ENCODE peak calls at places on chromosomes 7 and 10, in four cellular contexts. One of them, this sample, is unnamed.

GRCh38 chr10:105963450-105963849 is 1201.1 kb downstream of the SORCS1 start:
- DNase-seq in heart left ventricle: no peak
- DNase-seq in brain microvascular endothelial cell: no peak
- DNase-seq in CD4-positive, alpha-beta T cell: no peak
- DNase-seq in this sample: no peak

GRCh38 chr10:57962839-57963238 is 304.9 kb downstream of the IPMK start:
- DNase-seq in heart left ventricle: no peak
- DNase-seq in brain microvascular endothelial cell: no peak
- DNase-seq in CD4-positive, alpha-beta T cell: no peak
- DNase-seq in this sample: no peak

GRCh38 chr10:128116851-128117615 is 9.2 kb downstream of the MKI67 start:
- DNase-seq in heart left ventricle: no peak
- DNase-seq in brain microvascular endothelial cell: no peak
- DNase-seq in CD4-positive, alpha-beta T cell: no peak
- DNase-seq in this sample: no peak

GRCh38 chr10:77555591-77556212 is 81.9 kb downstream of the KCNMA1 start:
- DNase-seq in heart left ventricle: no peak
- DNase-seq in brain microvascular endothelial cell: no peak
- DNase-seq in CD4-positive, alpha-beta T cell: no peak
- DNase-seq in this sample: no peak

GRCh38 chr10:89981891-89982290 is 280.5 kb downstream of the KIF20B start:
- DNase-seq in heart left ventricle: no peak
- DNase-seq in brain microvascular endothelial cell: no peak
- DNase-seq in CD4-positive, alpha-beta T cell: no peak
- DNase-seq in this sample: no peak

GRCh38 chr7:104883718-104884452 is 130.1 kb upstream of the KMT2E start:
- DNase-seq in heart left ventricle: peak; percentile 93
- DNase-seq in brain microvascular endothelial cell: peak; percentile 83
- DNase-seq in CD4-positive, alpha-beta T cell: peak; percentile 81
- DNase-seq in this sample: peak; percentile 82

GRCh38 chr7:98211221-98211675 is at the start of gene BHLHA15:
- DNase-seq in heart left ventricle: peak; percentile 64
- DNase-seq in brain microvascular endothelial cell: no peak
- DNase-seq in CD4-positive, alpha-beta T cell: peak; percentile 41
- DNase-seq in this sample: peak; percentile 73

GRCh38 chr7:75994388-75995051 is at the start of gene TMEM120A:
- DNase-seq in heart left ventricle: peak; percentile 99
- DNase-seq in brain microvascular endothelial cell: peak; percentile 88
- DNase-seq in CD4-positive, alpha-beta T cell: peak; percentile 96
- DNase-seq in this sample: peak; percentile 96

GRCh38 chr7:113856010-113856409 is 62.8 kb downstream of the PPP1R3A start:
- DNase-seq in heart left ventricle: no peak
- DNase-seq in brain microvascular endothelial cell: no peak
- DNase-seq in CD4-positive, alpha-beta T cell: no peak
- DNase-seq in this sample: no peak

GRCh38 chr10:19048901-19049300 is 300 bp downstream of the MALRD1 start:
- DNase-seq in heart left ventricle: no peak
- DNase-seq in brain microvascular endothelial cell: no peak
- DNase-seq in CD4-positive, alpha-beta T cell: no peak
- DNase-seq in this sample: no peak

GRCh38 chr7:91357929-91358328 is 93.7 kb downstream of the FZD1 start:
- DNase-seq in heart left ventricle: no peak
- DNase-seq in brain microvascular endothelial cell: no peak
- DNase-seq in CD4-positive, alpha-beta T cell: no peak
- DNase-seq in this sample: no peak

GRCh38 chr10:114547056-114547455 is 111.0 kb downstream of the ABLIM1 start:
- DNase-seq in heart left ventricle: no peak
- DNase-seq in brain microvascular endothelial cell: no peak
- DNase-seq in CD4-positive, alpha-beta T cell: no peak
- DNase-seq in this sample: no peak

GRCh38 chr7:13724631-13725566 is 264.6 kb downstream of the ETV1 start:
- DNase-seq in heart left ventricle: no peak
- DNase-seq in brain microvascular endothelial cell: no peak
- DNase-seq in CD4-positive, alpha-beta T cell: no peak
- DNase-seq in this sample: no peak

GRCh38 chr10:12965571-12965970 is 35.9 kb downstream of the CCDC3 start:
- DNase-seq in heart left ventricle: no peak
- DNase-seq in brain microvascular endothelial cell: no peak
- DNase-seq in CD4-positive, alpha-beta T cell: no peak
- DNase-seq in this sample: no peak

GRCh38 chr10:79298403-79299244 is 48.6 kb upstream of the PPIF start:
- DNase-seq in heart left ventricle: no peak
- DNase-seq in brain microvascular endothelial cell: peak; percentile 98
- DNase-seq in CD4-positive, alpha-beta T cell: no peak
- DNase-seq in this sample: no peak

GRCh38 chr7:45971661-45972175 is 50.6 kb upstream of the IGFBP3 start:
- DNase-seq in heart left ventricle: no peak
- DNase-seq in brain microvascular endothelial cell: no peak
- DNase-seq in CD4-positive, alpha-beta T cell: no peak
- DNase-seq in this sample: no peak

GRCh38 chr10:80410122-80410521 is 1.8 kb downstream of the PRXL2A start:
- DNase-seq in heart left ventricle: no peak
- DNase-seq in brain microvascular endothelial cell: no peak
- DNase-seq in CD4-positive, alpha-beta T cell: no peak
- DNase-seq in this sample: no peak

GRCh38 chr7:1662767-1663166 is 7.3 kb upstream of the ELFN1 start:
- DNase-seq in heart left ventricle: peak; percentile 55
- DNase-seq in brain microvascular endothelial cell: no peak
- DNase-seq in CD4-positive, alpha-beta T cell: peak; percentile 6
- DNase-seq in this sample: no peak

GRCh38 chr7:1664711-1665591 is 5.1 kb upstream of the ELFN1 start:
- DNase-seq in heart left ventricle: peak; percentile 81
- DNase-seq in brain microvascular endothelial cell: peak; percentile 44
- DNase-seq in CD4-positive, alpha-beta T cell: peak; percentile 67
- DNase-seq in this sample: peak; percentile 87

GRCh38 chr7:1663243-1663642 is 6.8 kb upstream of the ELFN1 start:
- DNase-seq in heart left ventricle: peak; percentile 42
- DNase-seq in brain microvascular endothelial cell: no peak
- DNase-seq in CD4-positive, alpha-beta T cell: peak; percentile 20
- DNase-seq in this sample: no peak

GRCh38 chr7:1665721-1666250 is 4.3 kb upstream of the ELFN1 start:
- DNase-seq in heart left ventricle: peak; percentile 67
- DNase-seq in brain microvascular endothelial cell: no peak
- DNase-seq in CD4-positive, alpha-beta T cell: peak; percentile 32
- DNase-seq in this sample: peak; percentile 42

DNA sequence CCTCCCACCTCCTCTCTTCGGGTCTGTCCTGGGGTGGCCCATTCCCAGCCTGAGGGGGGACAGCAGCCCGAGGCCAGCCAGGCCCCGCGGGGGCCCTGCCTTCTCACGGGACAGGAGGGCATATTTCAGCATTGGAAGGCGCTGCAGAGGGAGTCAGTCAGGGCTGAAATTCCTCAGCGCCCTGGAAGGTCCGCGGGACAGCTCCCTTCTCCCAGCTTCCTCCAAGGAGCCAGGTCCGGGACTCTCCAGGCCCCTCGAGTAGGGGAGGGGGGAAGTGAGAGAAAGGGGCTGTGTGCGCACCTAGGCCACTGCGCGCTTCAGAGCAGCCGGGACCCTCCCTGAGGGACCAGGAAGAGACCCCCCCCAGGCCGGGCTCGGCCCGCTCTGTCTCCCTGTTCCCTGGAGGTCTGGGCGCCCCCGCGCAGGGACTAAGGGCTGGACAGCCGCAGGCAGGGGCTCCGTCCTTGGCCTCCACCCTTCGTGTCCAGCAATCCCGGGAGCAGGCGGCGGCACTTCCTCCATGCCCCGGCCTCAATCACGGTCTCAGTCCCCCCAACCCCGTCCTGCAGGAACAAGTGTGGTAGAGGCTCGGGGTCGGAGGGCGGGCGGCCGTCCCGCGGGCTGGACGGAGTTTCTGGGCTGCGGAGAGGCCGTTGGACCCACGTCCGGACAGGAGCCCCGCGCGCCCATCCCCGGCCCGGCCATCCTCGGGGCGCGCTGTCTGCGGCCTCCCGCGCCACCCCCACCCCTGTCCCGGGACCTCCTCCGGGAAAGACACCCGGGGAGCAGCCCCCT is 6.0 kb upstream of the ELFN1 start:
- DNase-seq in heart left ventricle: peak; percentile 56
- DNase-seq in brain microvascular endothelial cell: no peak
- DNase-seq in CD4-positive, alpha-beta T cell: peak; percentile 27
- DNase-seq in this sample: no peak
- TF ChIP-seq CTCF in heart left ventricle: no peak
- TF ChIP-seq CTCF in brain microvascular endothelial cell: no peak
- TF ChIP-seq CTCF in CD4-positive, alpha-beta T cell: no peak
- TF ChIP-seq CTCF in this sample: no peak

DNA sequence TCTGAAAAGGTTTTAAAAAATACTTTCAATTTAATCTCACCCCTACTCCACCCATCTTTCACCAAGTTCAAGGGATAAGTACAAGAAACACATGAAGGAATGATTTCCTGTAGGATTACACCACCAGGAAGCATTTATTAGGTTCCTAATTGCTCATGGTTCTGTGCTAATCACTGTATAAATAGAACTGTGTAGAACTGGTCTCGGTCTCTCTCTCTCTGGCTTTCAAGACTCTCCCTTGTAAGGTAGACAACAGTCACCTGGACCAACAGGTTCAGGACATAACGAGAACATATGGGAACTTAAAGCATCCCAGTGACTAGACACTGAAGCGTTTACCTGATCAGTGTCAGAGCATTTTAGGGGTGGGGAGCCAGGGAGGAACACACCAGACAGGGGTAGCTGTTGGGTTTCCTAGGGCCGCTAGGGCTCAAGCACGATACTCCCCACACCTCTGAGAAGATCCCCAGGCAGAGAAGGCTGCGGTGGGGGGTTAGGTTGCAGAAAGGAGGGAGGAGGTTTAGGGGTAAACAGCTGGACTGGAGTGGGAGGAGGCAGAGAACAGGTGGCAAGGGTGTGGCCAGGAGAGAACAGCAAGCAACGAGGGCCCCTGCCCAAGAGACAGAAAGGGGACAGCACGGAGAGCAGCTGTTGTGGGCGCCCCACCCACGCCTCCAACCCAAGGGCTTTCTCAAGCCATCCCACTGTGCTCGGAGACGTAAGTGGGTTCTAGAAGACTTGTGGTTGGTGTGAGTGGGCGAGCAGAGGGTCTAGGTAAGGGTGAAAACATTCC is 52.5 kb upstream of the USP6NL start:
- DNase-seq in heart left ventricle: no peak
- DNase-seq in brain microvascular endothelial cell: no peak
- DNase-seq in CD4-positive, alpha-beta T cell: no peak
- DNase-seq in this sample: no peak
- H3K27ac ChIP-seq in heart left ventricle: no peak overlapping the region
- H3K27ac ChIP-seq in brain microvascular endothelial cell: no peak overlapping the region
- H3K27ac ChIP-seq in CD4-positive, alpha-beta T cell: no peak overlapping the region
- H3K27ac ChIP-seq in this sample: no peak overlapping the region

GRCh38 chr7:3239291-3239691 is 61.8 kb upstream of the SDK1 start:
- DNase-seq in heart left ventricle: no peak
- DNase-seq in brain microvascular endothelial cell: no peak
- DNase-seq in CD4-positive, alpha-beta T cell: no peak
- DNase-seq in this sample: no peak

GRCh38 chr7:3241686-3242258 is 59.3 kb upstream of the SDK1 start:
- DNase-seq in heart left ventricle: no peak
- DNase-seq in brain microvascular endothelial cell: no peak
- DNase-seq in CD4-positive, alpha-beta T cell: no peak
- DNase-seq in this sample: no peak

GRCh38 chr7:3242398-3242972 is 58.6 kb upstream of the SDK1 start:
- DNase-seq in heart left ventricle: no peak
- DNase-seq in brain microvascular endothelial cell: no peak
- DNase-seq in CD4-positive, alpha-beta T cell: no peak
- DNase-seq in this sample: no peak

GRCh38 chr7:3238525-3239210 is 62.4 kb upstream of the SDK1 start:
- DNase-seq in heart left ventricle: no peak
- DNase-seq in brain microvascular endothelial cell: no peak
- DNase-seq in CD4-positive, alpha-beta T cell: no peak
- DNase-seq in this sample: no peak

DNA sequence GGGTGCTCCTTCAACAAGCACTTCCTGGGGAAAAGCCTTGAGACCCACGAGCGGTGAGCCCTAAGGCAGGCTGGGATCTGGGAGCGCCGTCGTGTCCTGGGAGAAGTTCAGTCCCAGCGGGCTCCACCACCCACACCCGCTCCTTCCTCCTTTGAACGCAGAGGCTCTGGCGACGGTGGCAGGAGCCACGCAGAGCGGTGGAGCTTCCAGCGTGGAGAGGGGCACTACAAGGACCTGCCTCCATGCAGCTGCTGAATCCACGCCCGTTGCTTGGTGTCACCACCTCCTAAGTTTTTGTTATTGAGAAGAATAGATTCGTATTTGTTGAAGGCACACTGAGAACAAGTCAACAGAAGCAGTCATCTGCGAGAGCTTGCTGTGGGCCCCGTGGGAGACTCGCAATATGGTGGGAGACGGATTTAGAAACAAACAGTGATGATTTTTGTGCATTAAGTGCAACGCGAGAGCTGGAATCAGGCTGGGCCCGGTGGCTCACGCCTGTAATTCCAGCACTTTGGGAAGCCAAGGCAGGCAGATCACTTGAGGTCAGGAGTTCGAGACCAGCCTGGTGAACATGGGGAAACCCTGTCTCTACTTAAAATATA is 60.1 kb upstream of the SDK1 start:
- DNase-seq in heart left ventricle: no peak
- DNase-seq in brain microvascular endothelial cell: no peak
- DNase-seq in CD4-positive, alpha-beta T cell: no peak
- DNase-seq in this sample: no peak
- TF ChIP-seq CTCF in heart left ventricle: no peak
- TF ChIP-seq CTCF in brain microvascular endothelial cell: no peak
- TF ChIP-seq CTCF in CD4-positive, alpha-beta T cell: no peak
- TF ChIP-seq CTCF in this sample: no peak

GRCh38 chr10:124607693-124608092 is 136.5 kb downstream of the FAM53B start:
- DNase-seq in heart left ventricle: no peak
- DNase-seq in brain microvascular endothelial cell: no peak
- DNase-seq in CD4-positive, alpha-beta T cell: no peak
- DNase-seq in this sample: no peak
- H3K27ac ChIP-seq in heart left ventricle: no peak overlapping the region
- H3K27ac ChIP-seq in brain microvascular endothelial cell: no peak overlapping the region
- H3K27ac ChIP-seq in CD4-positive, alpha-beta T cell: no peak overlapping the region
- H3K27ac ChIP-seq in this sample: no peak overlapping the region

DNA sequence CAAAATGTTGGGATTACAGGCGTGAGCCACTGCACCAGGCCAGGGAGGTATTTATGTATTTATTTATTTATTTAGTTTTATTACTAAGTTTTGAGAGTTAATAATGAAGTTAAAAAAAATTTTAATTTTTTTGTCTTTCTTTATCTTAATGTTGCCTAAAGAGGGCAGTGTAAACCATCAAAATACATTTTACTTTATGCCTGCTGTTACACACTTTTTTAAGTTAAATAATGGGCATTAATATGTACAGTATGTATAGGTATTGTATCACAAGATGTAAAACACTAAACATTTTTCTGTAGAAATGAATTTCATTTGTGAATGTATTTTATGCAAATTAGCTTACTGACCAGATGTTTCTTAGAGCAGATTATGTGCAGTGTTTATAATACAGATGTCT is 129.4 kb downstream of the AASS start:
- DNase-seq in heart left ventricle: no peak
- DNase-seq in brain microvascular endothelial cell: no peak
- DNase-seq in CD4-positive, alpha-beta T cell: no peak
- DNase-seq in this sample: no peak
- TF ChIP-seq CTCF in heart left ventricle: no peak
- TF ChIP-seq CTCF in brain microvascular endothelial cell: no peak
- TF ChIP-seq CTCF in CD4-positive, alpha-beta T cell: no peak
- TF ChIP-seq CTCF in this sample: no peak

This sample was measured in WERI-Rb-1.